ENCODE peak calls at places on chromosomes 1 and 21, in four cellular contexts. Y, E, L and O are unnamed samples.

GRCh38 chr1:99600782-99601181 is 45.1 kb upstream of the PALMD start:
- DNase-seq in Y (no peak), E (no peak), L (no peak), O (no peak)

GRCh38 chr1:2468041-2468472 is 8.0 kb upstream of the PLCH2 start:
- DNase-seq in Y (no peak), E (no peak), L (no peak), O (no peak)

GRCh38 chr1:47679301-47679751 is 241.5 kb downstream of the FOXD2 start:
- DNase-seq in Y (no peak), E (no peak), L (no peak), O (peak)

GRCh38 chr1:46449223-46450159 is 40.1 kb upstream of the DMBX1 start:
- DNase-seq in Y (no peak), E (no peak), L (no peak), O (no peak)

GRCh38 chr21:40717008-40717407 is 129.9 kb downstream of the DSCAM start:
- DNase-seq in Y (no peak), E (peak), L (no peak), O (peak)

GRCh38 chr1:232943679-232944252 is 6.6 kb upstream of the NTPCR start:
- DNase-seq in Y (no peak), E (no peak), L (no peak), O (no peak)

GRCh38 chr1:164838786-164839185 is 279.8 kb downstream of the PBX1 start:
- DNase-seq in Y (peak), E (no peak), L (no peak), O (peak)

GRCh38 chr1:28099050-28099769 is 10.8 kb upstream of the EYA3 start:
- DNase-seq in Y (peak), E (no peak), L (no peak), O (no peak)

GRCh38 chr1:151371340-151371739 is 1.2 kb downstream of the SELENBP1 start:
- DNase-seq in Y (peak), E (peak), L (no peak), O (peak)

GRCh38 chr1:14529436-14529835 is 69.0 kb upstream of the KAZN start:
- DNase-seq in Y (no peak), E (no peak), L (no peak), O (no peak)

GRCh38 chr1:156440689-156441437 is 59.7 kb downstream of the MEF2D start:
- DNase-seq in Y (no peak), E (no peak), L (no peak), O (no peak)

GRCh38 chr1:22323846-22324504 is 127.7 kb upstream of the ZBTB40 start:
- DNase-seq in Y (no peak), E (peak), L (peak), O (peak)

GRCh38 chr1:232409584-232409983 is 220.3 kb downstream of the SIPA1L2 start:
- DNase-seq in Y (no peak), E (no peak), L (no peak), O (no peak)

GRCh38 chr21:43917515-43918384 is 52.7 kb downstream of the AGPAT3 start:
- DNase-seq in Y (no peak), E (no peak), L (peak), O (peak)

GRCh38 chr1:193434319-193434718 is 247.9 kb upstream of the B3GALT2 start:
- DNase-seq in Y (peak), E (no peak), L (no peak), O (no peak)